ENCODE peak calls at places on chromosomes 12 and 14, in nine cellular contexts. U is activated naive CD4-positive, alpha-beta T cell treated with anti-CD3 and anti-CD28 coated beads, Interleukin-2, amount 50 U/mL, for 72 hours; Q is GM04503; M is suprapubic skin; T is fibroblast of pulmonary artery; N is RWPE2; Y is stimulated activated CD4-positive, alpha-beta T cell treated with anti-CD3 and anti-CD28 coated beads, Interleukin-4, amount 100 ng/mL, for 48 hours; B is tibial artery; K is RWPE1. D is an unnamed sample.

GRCh38 chr14:54537651-54538050 is 27.9 kb downstream of the CGRRF1 start:
- DNase-seq in Q (no peak), N (no peak), U (no peak), T (no peak), M (no peak), K (no peak), Y (no peak), B (no peak), D (no peak)

GRCh38 chr14:92751819-92752218 is 3.4 kb upstream of the LGMN start:
- DNase-seq in T (no peak), K (no peak), M (no peak), N (no peak), B (no peak), Q (no peak), Y (no peak), U (no peak), D (no peak)

GRCh38 chr12:10941916-10942607 is 3.0 kb upstream of the TAS2R14 start:
- DNase-seq in Y (no peak), B (no peak), M (no peak), T (no peak), K (peak), U (no peak), Q (no peak), N (peak), D (no peak)

GRCh38 chr12:54390668-54391551 is 6.4 kb upstream of the ZNF385A start:
- DNase-seq in Y (peak), Q (no peak), M (peak), N (no peak), T (no peak), B (no peak), U (peak), K (peak), D (peak)

GRCh38 chr12:4506870-4507269 is 31.8 kb upstream of the RAD51AP1 start:
- DNase-seq in B (no peak), U (no peak), Y (no peak), K (no peak), Q (no peak), T (peak), N (no peak), M (no peak), D (no peak)

GRCh38 chr12:31491819-31492598 is 98.9 kb downstream of the DENND5B start:
- DNase-seq in K (peak), U (no peak), B (no peak), T (peak), Y (no peak), N (no peak), Q (peak), M (no peak), D (no peak)

GRCh38 chr12:32120419-32120818 is 13.8 kb downstream of the BICD1 start:
- DNase-seq in T (no peak), K (no peak), Q (no peak), U (no peak), M (no peak), N (no peak), Y (no peak), B (no peak), D (no peak)

GRCh38 chr14:102966681-102967505 is 44.4 kb downstream of the AMN start:
- DNase-seq in N (no peak), Q (no peak), K (no peak), M (no peak), Y (no peak), T (no peak), U (no peak), B (no peak), D (no peak)

GRCh38 chr14:96482986-96483385 is 19.2 kb upstream of the PAPOLA start:
- DNase-seq in K (no peak), T (no peak), U (no peak), Y (no peak), N (no peak), Q (no peak), B (no peak), M (no peak), D (no peak)

GRCh38 chr12:48160807-48161206 is 3.5 kb upstream of the ASB8 start:
- DNase-seq in U (no peak), B (peak), T (peak), M (no peak), K (no peak), Q (no peak), N (no peak), Y (no peak), D (no peak)

GRCh38 chr12:53674977-53675700 is 744 bp downstream of the ATP5MC2 start:
- DNase-seq in N (no peak), Y (no peak), T (no peak), Q (no peak), K (peak), B (no peak), M (no peak), U (no peak), D (no peak)

GRCh38 chr14:30874120-30874998 is at the start of gene COCH:
- DNase-seq in U (no peak), B (no peak), K (no peak), Q (no peak), N (no peak), Y (peak), T (no peak), M (no peak), D (peak)

GRCh38 chr12:6234906-6235305 is 34.7 kb downstream of the CD9 start:
- DNase-seq in U (no peak), N (no peak), K (no peak), M (no peak), Y (no peak), T (no peak), B (no peak), Q (no peak), D (no peak)

GRCh38 chr14:73745571-73746539 is 31.7 kb upstream of the PNMA1 start:
- DNase-seq in B (no peak), U (no peak), M (no peak), T (no peak), Q (no peak), N (no peak), K (no peak), Y (no peak), D (no peak)

GRCh38 chr14:68662395-68662794 is 130.5 kb downstream of the ZFP36L1 start:
- DNase-seq in Q (no peak), K (no peak), T (no peak), N (peak), U (no peak), B (no peak), M (no peak), Y (no peak), D (no peak)

GRCh38 chr14:90274808-90275454 is 18.6 kb downstream of the PSMC1 start:
- DNase-seq in U (no peak), Y (no peak), N (no peak), K (peak), Q (no peak), M (no peak), T (peak), B (no peak), D (no peak)

GRCh38 chr12:39620664-39621658 is 1.4 kb upstream of the ABCD2 start:
- DNase-seq in N (no peak), M (no peak), U (peak), K (no peak), T (peak), Y (peak), B (no peak), Q (no peak), D (no peak)

GRCh38 chr14:49999216-49999761 is 106.4 kb downstream of the ARF6 start:
- DNase-seq in Q (no peak), B (peak), K (peak), U (peak), T (peak), N (no peak), M (peak), Y (peak), D (peak)